ENCODE peak calls at places on chromosome 20, in seven cellular contexts. K, V, N, M, E, U and L are unnamed samples.

GRCh38 chr20:1876975-1877603 is 18.1 kb upstream of the SIRPA start:
- DNase-seq in U (no peak), M (no peak), N (no peak), E (peak; percentile 70), V (no peak), K (no peak), L (peak; percentile 46)

GRCh38 chr20:37516697-37517370 is 4.2 kb upstream of the NNAT start:
- DNase-seq in M (no peak), K (no peak), V (no peak), E (no peak), U (no peak), N (peak; percentile 47), L (no peak)

GRCh38 chr20:17796096-17796563 is 96.4 kb downstream of the BANF2 start:
- DNase-seq in N (peak; percentile 85), K (no peak), M (no peak), E (no peak), U (peak; percentile 89), V (no peak), L (peak; percentile 85)

GRCh38 chr20:47950103-47950502 is 164.8 kb upstream of the SULF2 start:
- DNase-seq in M (no peak), N (peak; percentile 46), V (peak; percentile 86), E (no peak), K (peak; percentile 5), U (no peak), L (peak; percentile 83)

GRCh38 chr20:15674253-15675145 is 898.7 kb downstream of the KIF16B start:
- DNase-seq in N (peak; percentile 18), M (no peak), E (no peak), U (no peak), K (no peak), V (no peak), L (no peak)

GRCh38 chr20:38165089-38165965 is at the start of gene TGM2:
- DNase-seq in U (peak; percentile 65), M (peak; percentile 58), N (peak; percentile 49), V (peak; percentile 96), E (peak; percentile 94), K (no peak), L (peak; percentile 82)

GRCh38 chr20:45111799-45112471 is 3.0 kb downstream of the WFDC5 start:
- DNase-seq in U (no peak), M (no peak), V (no peak), K (no peak), E (peak; percentile 84), N (no peak), L (peak; percentile 24)

GRCh38 chr20:53576586-53577318 is 16.9 kb downstream of the ZNF217 start:
- DNase-seq in E (no peak), V (no peak), M (no peak), N (no peak), U (no peak), K (no peak), L (no peak)

GRCh38 chr20:45427236-45428149 is 11.6 kb downstream of the PIGT start:
- DNase-seq in E (no peak), M (no peak), K (no peak), U (peak; percentile 43), N (peak; percentile 22), V (no peak), L (peak; percentile 39)

GRCh38 chr20:1266167-1266973 is at the start of gene SNPH:
- DNase-seq in K (peak; percentile 40), V (no peak), M (peak; percentile 75), E (peak; percentile 87), N (peak; percentile 68), U (peak; percentile 67), L (peak; percentile 79)

GRCh38 chr20:19723834-19724430 is 34.1 kb upstream of the RIN2 start:
- DNase-seq in N (no peak), K (no peak), E (no peak), M (no peak), U (no peak), V (no peak), L (no peak)

GRCh38 chr20:13588049-13588448 is 50.7 kb downstream of the TASP1 start:
- DNase-seq in U (no peak), N (no peak), V (no peak), E (no peak), M (no peak), K (no peak), L (no peak)

GRCh38 chr20:23476015-23476754 is 14.7 kb upstream of the CST8 start:
- DNase-seq in N (no peak), K (no peak), V (no peak), M (no peak), E (no peak), U (no peak), L (no peak)

GRCh38 chr20:22984008-22984407 is 51.1 kb upstream of the SSTR4 start:
- DNase-seq in N (no peak), V (no peak), M (no peak), U (no peak), K (no peak), E (no peak), L (no peak)

GRCh38 chr20:38084425-38084951 is 50.9 kb downstream of the RPRD1B start:
- DNase-seq in K (no peak), N (no peak), V (peak; percentile 43), M (no peak), E (no peak), U (peak; percentile 66), L (peak; percentile 87)

GRCh38 chr20:2559641-2560040 is 23.3 kb downstream of the TMC2 start:
- DNase-seq in K (no peak), M (no peak), N (no peak), V (no peak), E (peak; percentile 23), U (peak; percentile 3), L (peak; percentile 3)

GRCh38 chr20:34022843-34023234 is 29.1 kb downstream of the RALY start:
- DNase-seq in M (no peak), K (no peak), U (no peak), N (no peak), E (no peak), V (no peak), L (no peak)

GRCh38 chr20:49928411-49929141 is 7.6 kb upstream of the RNF114 start:
- DNase-seq in N (peak; percentile 84), U (peak; percentile 93), E (peak; percentile 86), K (peak; percentile 68), V (peak; percentile 97), M (peak; percentile 84), L (peak; percentile 91)

GRCh38 chr20:50516935-50517816 is 7.0 kb downstream of the PTPN1 start:
- DNase-seq in K (no peak), V (no peak), M (no peak), E (no peak), U (no peak), N (no peak), L (no peak)

GRCh38 chr20:45034436-45034835 is 66.5 kb downstream of the KCNS1 start:
- DNase-seq in N (no peak), E (no peak), K (no peak), M (no peak), V (no peak), U (no peak), L (no peak)

GRCh38 chr20:45087814-45088213 is 13.1 kb downstream of the KCNS1 start:
- DNase-seq in E (no peak), M (no peak), U (peak; percentile 97), K (no peak), V (no peak), N (no peak), L (peak; percentile 17)

GRCh38 chr20:20003088-20003954 is 13.8 kb upstream of the NAA20 start:
- DNase-seq in N (peak; percentile 75), M (peak; percentile 32), U (peak; percentile 59), E (no peak), K (no peak), V (no peak), L (peak; percentile 81)

GRCh38 chr20:16528078-16528477 is 45.2 kb downstream of the KIF16B start:
- DNase-seq in M (no peak), N (peak; percentile 97), V (peak; percentile 66), K (no peak), U (peak; percentile 77), E (no peak), L (peak; percentile 77)

GRCh38 chr20:10590950-10591349 is 82.8 kb downstream of the JAG1 start:
- DNase-seq in U (no peak), M (no peak), E (no peak), V (no peak), N (no peak), K (no peak), L (no peak)